ENCODE peak calls at places on chromosomes 2 and 18, in six cellular contexts. K is lower leg skin, Y is heart left ventricle, T is H9, B is AG09319, P is IMR-90. Q is an unnamed sample.

GRCh38 chr2:148887349-148888002 is 12.4 kb downstream of the KIF5C start:
- DNase-seq in K (no peak), Y (no peak), T (no peak), B (no peak), P (no peak), Q (no peak)

GRCh38 chr2:135785032-135785431 is 43.4 kb downstream of the UBXN4 start:
- DNase-seq in K (no peak), Y (no peak), T (no peak), B (no peak), P (no peak), Q (peak)

GRCh38 chr2:105118960-105119359 is 81.1 kb downstream of the MRPS9 start:
- DNase-seq in K (no peak), Y (no peak), T (peak), B (no peak), P (no peak), Q (no peak)

GRCh38 chr2:1483551-1483950 is 70.3 kb downstream of the TPO start:
- DNase-seq in K (no peak), Y (no peak), T (no peak), B (no peak), P (no peak), Q (no peak)

GRCh38 chr2:110807520-110807919 is 75.1 kb downstream of the ACOXL start:
- DNase-seq in K (no peak), Y (no peak), T (no peak), B (no peak), P (peak), Q (peak)

GRCh38 chr2:233285921-233286320 is 21.7 kb upstream of the SAG start:
- DNase-seq in K (no peak), Y (no peak), T (no peak), B (no peak), P (peak), Q (peak)

GRCh38 chr2:175918935-175919334 is 83.1 kb downstream of the LNPK start:
- DNase-seq in K (no peak), Y (no peak), T (no peak), B (no peak), P (no peak), Q (no peak)

GRCh38 chr18:7982216-7982615 is 415.1 kb downstream of the PTPRM start:
- DNase-seq in K (no peak), Y (no peak), T (no peak), B (no peak), P (peak), Q (no peak)

GRCh38 chr2:148568597-148568996 is 76.0 kb upstream of the EPC2 start:
- DNase-seq in K (no peak), Y (no peak), T (no peak), B (no peak), P (no peak), Q (no peak)

GRCh38 chr2:26855516-26855915 is 7.6 kb downstream of the DPYSL5 start:
- DNase-seq in K (no peak), Y (no peak), T (no peak), B (no peak), P (no peak), Q (no peak)

GRCh38 chr2:69945447-69945846 is 16.0 kb downstream of the ASPRV1 start:
- DNase-seq in K (no peak), Y (peak), T (no peak), B (no peak), P (no peak), Q (no peak)

GRCh38 chr2:64392514-64392913 is 61.4 kb upstream of the LGALSL start:
- DNase-seq in K (no peak), Y (no peak), T (no peak), B (no peak), P (no peak), Q (no peak)

GRCh38 chr2:145985517-145985916 is 1465.6 kb upstream of the ZEB2 start:
- DNase-seq in K (no peak), Y (no peak), T (no peak), B (no peak), P (peak), Q (no peak)

GRCh38 chr2:227819398-227819697 is 5.7 kb downstream of the CCL20 start:
- DNase-seq in K (no peak), Y (no peak), T (no peak), B (no peak), P (no peak), Q (no peak)

GRCh38 chr2:35168351-35168750 is 1187.2 kb upstream of the CRIM1 start:
- DNase-seq in K (no peak), Y (no peak), T (no peak), B (no peak), P (no peak), Q (no peak)

GRCh38 chr18:7221424-7222155 is 9.3 kb upstream of the LRRC30 start:
- DNase-seq in K (peak), Y (peak), T (peak), B (peak), P (peak), Q (peak)

GRCh38 chr2:228847684-228848083 is 423.4 kb downstream of the PID1 start:
- DNase-seq in K (no peak), Y (no peak), T (no peak), B (no peak), P (peak), Q (no peak)

GRCh38 chr2:212912445-212913103 is 238.8 kb downstream of the IKZF2 start:
- DNase-seq in K (peak), Y (no peak), T (no peak), B (no peak), P (peak), Q (peak)

GRCh38 chr2:205139822-205140612 is 542.3 kb upstream of the NRP2 start:
- DNase-seq in K (peak), Y (peak), T (peak), B (no peak), P (no peak), Q (no peak)

GRCh38 chr18:63515799-63516198 is 26.4 kb upstream of the SERPINB12 start:
- DNase-seq in K (no peak), Y (no peak), T (no peak), B (no peak), P (no peak), Q (no peak)

GRCh38 chr2:37561615-37562569 is 109.5 kb downstream of the CDC42EP3 start:
- DNase-seq in K (no peak), Y (no peak), T (peak), B (no peak), P (peak), Q (peak)

GRCh38 chr2:64177315-64177714 is 33.1 kb upstream of the PELI1 start:
- DNase-seq in K (no peak), Y (no peak), T (no peak), B (peak), P (peak), Q (peak)

GRCh38 chr2:44668336-44668735 is 273.2 kb upstream of the SIX3 start:
- DNase-seq in K (no peak), Y (no peak), T (no peak), B (no peak), P (no peak), Q (no peak)

GRCh38 chr2:121297217-121297830 is 12.3 kb upstream of the TFCP2L1 start:
- DNase-seq in K (no peak), Y (no peak), T (peak), B (no peak), P (peak), Q (peak)

DNA sequence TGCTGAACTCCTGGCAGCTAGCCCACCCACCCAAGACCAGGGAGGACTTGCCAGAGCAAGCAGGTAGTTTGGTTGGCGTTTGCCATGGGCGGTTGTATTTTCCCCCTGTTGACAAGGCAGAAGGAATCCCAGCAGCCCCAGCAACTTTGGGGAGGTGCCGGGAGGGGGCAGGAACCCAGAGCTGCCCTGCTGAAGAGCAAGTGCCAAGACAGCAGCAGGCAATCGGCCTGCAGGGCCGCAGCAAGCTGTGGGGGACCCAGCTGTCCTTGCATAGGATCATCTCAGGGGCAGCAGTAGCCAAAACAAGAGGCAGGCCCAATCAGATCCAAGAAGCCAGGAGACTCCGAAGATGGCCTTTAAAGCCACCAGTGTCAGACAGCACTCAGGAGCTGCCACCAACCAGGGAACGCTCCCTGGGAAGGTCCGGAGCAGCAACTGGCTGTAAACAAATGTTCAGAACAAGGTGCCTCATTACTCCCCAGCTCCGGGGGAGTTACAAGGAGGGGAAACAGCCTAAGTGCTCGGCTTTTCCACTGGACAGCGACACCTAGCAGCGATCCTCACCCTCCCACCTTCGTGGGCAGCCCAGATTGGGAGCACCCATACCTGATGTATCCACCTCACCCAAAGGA is 2.1 kb downstream of the ST8SIA5 start:
- DNase-seq in K (no peak), Y (no peak), T (peak), B (no peak), P (no peak), Q (no peak)
- TF ChIP-seq CTCF in K (no peak), Y (peak), T (peak), B (no peak), P (no peak), Q (no peak)

GRCh38 chr2:51707625-51708024 is 675.7 kb upstream of the NRXN1 start:
- DNase-seq in K (no peak), Y (no peak), T (no peak), B (no peak), P (no peak), Q (no peak)

GRCh38 chr2:51706220-51706619 is 674.3 kb upstream of the NRXN1 start:
- DNase-seq in K (no peak), Y (no peak), T (no peak), B (no peak), P (no peak), Q (no peak)

GRCh38 chr2:51711761-51712160 is 679.8 kb upstream of the NRXN1 start:
- DNase-seq in K (no peak), Y (no peak), T (no peak), B (no peak), P (peak), Q (no peak)

GRCh38 chr2:51705418-51705817 is 673.5 kb upstream of the NRXN1 start:
- DNase-seq in K (no peak), Y (no peak), T (no peak), B (no peak), P (no peak), Q (no peak)

GRCh38 chr2:51710222-51710621 is 678.3 kb upstream of the NRXN1 start:
- DNase-seq in K (no peak), Y (no peak), T (peak), B (no peak), P (no peak), Q (no peak)
- TF ChIP-seq CTCF in K (no peak), Y (no peak), T (peak), B (no peak), P (no peak), Q (no peak)

DNA sequence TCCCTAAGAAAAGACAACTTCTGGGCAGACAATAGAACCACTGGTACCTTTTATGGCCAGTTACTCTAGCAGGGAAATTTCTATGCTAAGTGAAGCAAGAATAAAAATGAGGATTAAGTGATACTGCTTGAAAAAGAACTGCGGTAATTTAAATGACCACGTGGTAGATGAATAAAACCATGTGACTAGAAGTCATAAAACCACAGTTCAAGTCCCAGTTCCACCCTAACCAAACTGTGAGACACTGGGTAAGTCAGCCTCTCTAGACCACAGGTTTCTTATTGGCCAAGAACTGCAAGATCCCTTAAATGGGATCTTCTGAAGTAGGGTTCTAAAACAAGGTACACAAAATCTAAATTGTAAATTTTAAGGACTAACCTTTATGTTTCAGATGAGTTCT is 12.7 kb downstream of the TMEM237 start:
- DNase-seq in K (no peak), Y (no peak), T (no peak), B (no peak), P (no peak), Q (no peak)
- TF ChIP-seq CTCF in K (no peak), Y (no peak), T (no peak), B (no peak), P (no peak), Q (no peak)

GRCh38 chr2:8986327-8986976 is 17.0 kb downstream of the MBOAT2 start:
- DNase-seq in K (no peak), Y (no peak), T (peak), B (no peak), P (no peak), Q (no peak)
- TF ChIP-seq CTCF in K (no peak), Y (no peak), T (peak), B (no peak), P (peak), Q (no peak)

GRCh38 chr2:159072795-159073194 is 104.4 kb downstream of the TANC1 start:
- DNase-seq in K (no peak), Y (no peak), T (no peak), B (no peak), P (peak), Q (peak)

GRCh38 chr2:159073256-159073655 is 104.8 kb downstream of the TANC1 start:
- DNase-seq in K (no peak), Y (no peak), T (no peak), B (no peak), P (peak), Q (no peak)

GRCh38 chr2:159070235-159070634 is 101.8 kb downstream of the TANC1 start:
- DNase-seq in K (no peak), Y (no peak), T (no peak), B (no peak), P (no peak), Q (no peak)

GRCh38 chr2:159069229-159069628 is 100.8 kb downstream of the TANC1 start:
- DNase-seq in K (no peak), Y (no peak), T (no peak), B (no peak), P (no peak), Q (no peak)

DNA sequence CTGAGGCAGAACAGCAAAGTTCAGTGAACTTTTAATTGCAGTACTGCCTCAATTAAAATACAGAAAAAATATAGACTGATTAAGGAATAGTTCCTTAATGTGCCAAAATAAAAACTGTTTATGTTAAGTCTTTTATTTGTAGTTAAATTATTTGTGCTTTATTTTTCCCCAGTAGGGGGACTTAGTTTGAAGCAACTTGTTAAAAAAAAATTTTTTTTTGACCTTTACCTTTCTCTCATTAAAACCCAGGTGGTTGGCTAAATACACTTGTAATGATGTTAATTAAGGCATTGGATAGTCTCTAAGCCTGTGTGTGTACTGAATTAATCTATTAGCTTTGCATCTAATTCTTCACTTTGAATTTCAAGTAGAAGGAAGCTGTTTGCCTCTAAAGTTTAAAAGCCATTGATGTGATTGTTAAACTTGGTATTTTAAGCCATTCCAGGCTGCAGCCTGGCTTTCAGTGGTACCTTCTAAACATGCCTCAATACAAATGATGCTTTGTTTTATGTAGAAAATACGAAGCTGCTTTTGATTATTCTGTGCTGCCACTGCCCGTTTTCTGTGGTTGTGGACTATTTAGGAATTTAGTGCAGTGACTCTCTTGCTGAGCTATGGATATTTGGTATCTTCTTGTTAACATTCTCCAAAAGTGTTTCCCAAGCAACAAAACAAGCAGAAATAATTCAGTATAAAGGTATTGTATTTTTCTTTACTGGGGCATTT is 102.9 kb downstream of the TANC1 start:
- DNase-seq in K (no peak), Y (no peak), T (no peak), B (peak), P (peak), Q (peak)
- TF ChIP-seq CTCF in K (no peak), Y (no peak), T (no peak), B (no peak), P (no peak), Q (no peak)

DNA sequence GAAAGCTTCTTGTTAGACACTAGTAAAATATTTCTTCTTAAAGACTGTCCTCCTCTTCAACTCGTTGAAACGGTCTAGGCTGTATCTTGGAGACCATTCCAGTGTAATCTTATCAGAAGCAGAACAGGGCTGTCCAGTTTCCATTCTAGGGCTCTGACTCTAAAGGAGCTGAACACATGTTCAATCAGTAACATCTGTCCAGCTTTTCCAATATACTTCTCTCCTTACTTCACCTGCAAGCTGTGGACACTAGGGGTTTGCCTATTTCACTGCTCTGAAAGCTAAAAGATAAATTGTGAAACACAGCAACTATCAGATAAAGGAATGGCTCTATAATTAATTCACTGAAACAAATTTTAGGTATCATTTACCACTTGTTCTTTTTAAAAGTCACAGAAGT is 73.8 kb downstream of the ZNF385B start:
- DNase-seq in K (no peak), Y (no peak), T (no peak), B (no peak), P (no peak), Q (no peak)
- TF ChIP-seq CTCF in K (no peak), Y (no peak), T (no peak), B (no peak), P (no peak), Q (no peak)

GRCh38 chr2:18404708-18405107 is 155.7 kb downstream of the RDH14 start:
- DNase-seq in K (no peak), Y (no peak), T (no peak), B (no peak), P (no peak), Q (no peak)
- TF ChIP-seq CTCF in K (no peak), Y (no peak), T (peak), B (peak), P (no peak), Q (peak)